ENCODE peak calls at places on chromosomes 11 and 22, in four cellular contexts. S is activated T-cell treated with anti-CD3 and anti-CD28 coated beads, Interleukin-2, amount 50 U/mL, for 48 hours; X is stimulated activated CD4-positive, alpha-beta T cell treated with anti-CD3 and anti-CD28 coated beads, Interleukin-12 subunit alpha, Interleukin-12 subunit beta, amount 100 ng/mL, for 24 hours; Q is HFFc6. M is an unnamed sample.

GRCh38 chr11:33659370-33660139 is 41.1 kb downstream of the C11orf91 start:
- DNase-seq in S (no peak), X (no peak), Q (no peak), M (no peak)

GRCh38 chr11:67315325-67315909 is 12.1 kb downstream of the SSH3 start:
- DNase-seq in S (no peak), X (no peak), Q (no peak), M (no peak)

GRCh38 chr11:57761301-57762234 is at the start of gene CTNND1:
- DNase-seq in S (no peak), X (no peak), Q (peak; percentile 96), M (peak; percentile 98)

GRCh38 chr11:5234390-5234834 is at the start of gene HBD:
- DNase-seq in S (no peak), X (no peak), Q (peak; percentile 4), M (peak; percentile 69)

GRCh38 chr22:27487600-27488450 is 313.7 kb downstream of the MN1 start:
- DNase-seq in S (no peak), X (no peak), Q (peak; percentile 9), M (peak; percentile 70)

GRCh38 chr22:41885576-41885975 is 29.3 kb downstream of the SHISA8 start:
- DNase-seq in S (no peak), X (no peak), Q (no peak), M (no peak)

GRCh38 chr22:41661088-41661487 is 27.6 kb downstream of the SNU13 start:
- DNase-seq in S (no peak), X (no peak), Q (no peak), M (no peak)

GRCh38 chr22:19762315-19763140 is 1.9 kb downstream of the TBX1 start:
- DNase-seq in S (no peak), X (no peak), Q (no peak), M (no peak)

GRCh38 chr11:78986305-78986704 is 411.6 kb upstream of the NARS2 start:
- DNase-seq in S (no peak), X (no peak), Q (no peak), M (no peak)

GRCh38 chr11:19679952-19680823 is 32.4 kb upstream of the NAV2 start:
- DNase-seq in S (no peak), X (no peak), Q (peak; percentile 96), M (peak; percentile 86)

M was measured in hepatic stellate cell.